ENCODE peak calls at places on chromosomes 16 and 17, in six cellular contexts. P is stimulated activated effector memory CD8-positive, alpha-beta T cell treated with anti-CD3 and anti-CD28 coated beads, Interleukin-12 subunit alpha, Interleukin-12 subunit beta, amount 100 ng/mL, for 72 hours; V is stimulated activated CD8-positive, alpha-beta memory T cell treated with anti-CD3 and anti-CD28 coated beads, Interleukin-2, amount 100 ng/mL, for 1 hour; N is cardiac muscle cell; H is stimulated activated CD4-positive, alpha-beta T cell treated with anti-CD3 and anti-CD28 coated beads, TNF-alpha, amount 100 ng/mL, for 4 hours; Y is AG09309. J is an unnamed sample.

GRCh38 chr16:11743308-11744074 is 834 bp upstream of the TXNDC11 start:
- DNase-seq in P (peak; percentile 64), V (no peak), N (peak; percentile 84), H (no peak), Y (no peak), J (no peak)

GRCh38 chr16:69283851-69284250 is 27.3 kb upstream of the VPS4A start:
- DNase-seq in P (no peak), V (no peak), N (no peak), H (no peak), Y (no peak), J (no peak)

GRCh38 chr16:9122342-9122741 is 30.9 kb downstream of the HAPSTR1 start:
- DNase-seq in P (no peak), V (no peak), N (no peak), H (no peak), Y (no peak), J (no peak)

GRCh38 chr17:33014751-33015150 is 23.1 kb downstream of the SPACA3 start:
- DNase-seq in P (no peak), V (no peak), N (peak; percentile 21), H (no peak), Y (no peak), J (no peak)

GRCh38 chr16:13808075-13808474 is 111.9 kb upstream of the ERCC4 start:
- DNase-seq in P (no peak), V (no peak), N (no peak), H (no peak), Y (no peak), J (no peak)

GRCh38 chr16:75096730-75097129 is 19.9 kb downstream of the LDHD start:
- DNase-seq in P (no peak), V (no peak), N (no peak), H (no peak), Y (no peak), J (no peak)

GRCh38 chr16:35711435-35711834 is 2252.0 kb downstream of the TP53TG3F start:
- DNase-seq in P (no peak), V (no peak), N (no peak), H (no peak), Y (no peak), J (no peak)

GRCh38 chr17:78108726-78109488 is 19.6 kb downstream of the TMC6 start:
- DNase-seq in P (no peak), V (no peak), N (no peak), H (no peak), Y (no peak), J (no peak)

GRCh38 chr16:33877-34707 is 19.3 kb downstream of the POLR3K start:
- DNase-seq in P (peak; percentile 43), V (no peak), N (no peak), H (no peak), Y (no peak), J (no peak)

GRCh38 chr16:19406891-19407491 is 10.7 kb upstream of the TMC5 start:
- DNase-seq in P (no peak), V (no peak), N (no peak), H (no peak), Y (no peak), J (no peak)

GRCh38 chr16:63890072-63890471 is 1231.8 kb downstream of the CDH11 start:
- DNase-seq in P (no peak), V (no peak), N (peak; percentile 78), H (no peak), Y (no peak), J (no peak)

GRCh38 chr17:28227278-28228108 is 91.5 kb upstream of the TMEM97 start:
- DNase-seq in P (no peak), V (no peak), N (peak; percentile 44), H (no peak), Y (no peak), J (peak; percentile 91)

J was measured in nephron progenitor cell.